ENCODE peak calls at places on chromosomes 12 and 14, in nine cellular contexts. E is hepatic stellate cell; N is activated CD4-positive, alpha-beta T cell treated with anti-CD3 and anti-CD28 coated beads for 1 hour; T is T-cell; Q is T-helper 1 cell; S is GDM1; A is HuH-7; L is SW 1271; U is putamen. Y is an unnamed sample.
A peak's percentile ranks its signal among the peaks of the same experiment; 100 is the strongest.

GRCh38 chr14:66284346-66284745 is 201.8 kb upstream of the CCDC196 start:
- DNase-seq in S (no peak), L (no peak), N (no peak), U (no peak), A (no peak), E (no peak), T (no peak), Q (no peak), Y (no peak)

GRCh38 chr12:71626768-71627167 is 36.9 kb downstream of the ZFC3H1 start:
- DNase-seq in A (no peak), N (no peak), L (no peak), S (no peak), E (no peak), T (no peak), Q (no peak), U (no peak), Y (no peak)

GRCh38 chr12:68176252-68176651 is 16.7 kb upstream of the IFNG start:
- DNase-seq in T (no peak), Q (no peak), S (no peak), L (no peak), E (no peak), A (no peak), U (no peak), N (no peak), Y (no peak)

GRCh38 chr12:88931598-88931997 is 351.3 kb upstream of the KITLG start:
- DNase-seq in L (no peak), E (no peak), S (no peak), A (peak; percentile 15), T (no peak), Q (no peak), N (no peak), U (no peak), Y (no peak)

GRCh38 chr12:6380141-6381121 is 3.5 kb upstream of the LTBR start:
- DNase-seq in E (no peak), A (no peak), T (no peak), Q (no peak), L (no peak), S (no peak), N (no peak), U (no peak), Y (no peak)

GRCh38 chr12:110896559-110896958 is 23.8 kb downstream of the MYL2 start:
- DNase-seq in A (no peak), L (no peak), Q (no peak), E (no peak), T (no peak), U (no peak), N (no peak), S (no peak), Y (no peak)

GRCh38 chr12:127130506-127131100 is 1136.4 kb upstream of the TMEM132C start:
- DNase-seq in U (no peak), A (no peak), N (no peak), E (no peak), Q (no peak), L (no peak), T (no peak), S (no peak), Y (peak; percentile 47)

GRCh38 chr14:68800361-68800760 is 7.5 kb upstream of the ZFP36L1 start:
- DNase-seq in A (no peak), S (no peak), Q (no peak), T (no peak), N (no peak), E (no peak), L (no peak), U (no peak), Y (no peak)

GRCh38 chr14:34138175-34138574 is 187.3 kb upstream of the EGLN3 start:
- DNase-seq in E (no peak), U (no peak), L (no peak), T (no peak), N (no peak), Q (no peak), S (no peak), A (no peak), Y (no peak)

GRCh38 chr12:111753144-111753881 is 13.4 kb upstream of the ALDH2 start:
- DNase-seq in T (no peak), S (peak; percentile 52), A (peak; percentile 97), L (no peak), Q (no peak), N (no peak), E (peak; percentile 90), U (no peak), Y (peak; percentile 40)

GRCh38 chr14:100692256-100692655 is 34.4 kb upstream of the DLK1 start:
- DNase-seq in N (no peak), L (no peak), T (no peak), A (no peak), S (no peak), E (no peak), Q (no peak), U (no peak), Y (no peak)

GRCh38 chr14:36066636-36067035 is 109.9 kb downstream of the PTCSC3 start:
- DNase-seq in Q (no peak), E (no peak), T (no peak), U (no peak), N (no peak), A (no peak), L (no peak), S (no peak), Y (no peak)

GRCh38 chr12:58069268-58069967 is 128.1 kb downstream of the ATP23 start:
- DNase-seq in T (no peak), E (no peak), L (no peak), Q (no peak), N (no peak), A (no peak), S (no peak), U (no peak), Y (no peak)

GRCh38 chr14:50835280-50835679 is 4.3 kb upstream of the NIN start:
- DNase-seq in S (no peak), T (no peak), Q (no peak), L (no peak), N (no peak), U (no peak), A (no peak), E (no peak), Y (no peak)

GRCh38 chr12:55728185-55728931 is 451 bp downstream of the CD63 start:
- DNase-seq in Q (no peak), L (no peak), S (peak; percentile 54), U (peak; percentile 75), A (no peak), E (no peak), N (no peak), T (no peak), Y (peak; percentile 60)

GRCh38 chr14:91509083-91509877 is 830 bp downstream of the PPP4R3A start:
- DNase-seq in T (peak; percentile 9), Q (no peak), U (peak; percentile 5), L (no peak), N (peak; percentile 20), S (no peak), E (peak; percentile 35), A (peak; percentile 29), Y (peak; percentile 45)

GRCh38 chr12:38921025-38921677 is 15.8 kb upstream of the CPNE8 start:
- DNase-seq in E (no peak), Q (no peak), T (no peak), N (no peak), A (peak; percentile 31), S (peak; percentile 32), U (no peak), L (peak; percentile 1), Y (peak; percentile 10)

GRCh38 chr14:95664546-95664945 is 21.7 kb upstream of the TCL1B start:
- DNase-seq in A (no peak), T (no peak), S (no peak), Q (no peak), L (no peak), N (no peak), E (no peak), U (no peak), Y (no peak)

GRCh38 chr12:121829250-121829918 is 25.6 kb downstream of the SETD1B start:
- DNase-seq in T (no peak), A (no peak), Q (no peak), E (no peak), L (no peak), U (no peak), N (no peak), S (no peak), Y (no peak)

GRCh38 chr14:78848234-78848820 is 678.2 kb downstream of the NRXN3 start:
- DNase-seq in N (no peak), A (peak; percentile 7), L (no peak), Q (no peak), U (peak; percentile 55), E (no peak), S (no peak), T (no peak), Y (no peak)

GRCh38 chr12:121228919-121229650 is 19.2 kb downstream of the P2RX4 start:
- DNase-seq in U (no peak), L (no peak), N (no peak), A (no peak), T (no peak), S (no peak), E (no peak), Q (no peak), Y (no peak)

GRCh38 chr12:31590730-31591307 is at the start of gene DENND5B:
- DNase-seq in T (no peak), Q (no peak), N (no peak), E (peak; percentile 76), U (peak; percentile 89), S (no peak), A (peak; percentile 83), L (no peak), Y (no peak)

GRCh38 chr14:35114036-35114435 is 7.8 kb downstream of the PPP2R3C start:
- DNase-seq in U (no peak), T (no peak), S (no peak), A (no peak), N (no peak), Q (no peak), E (peak; percentile 26), L (no peak), Y (no peak)

GRCh38 chr14:93240678-93241000 is 33.6 kb downstream of the UBR7 start:
- DNase-seq in S (no peak), T (no peak), Q (no peak), U (no peak), L (no peak), E (no peak), N (no peak), A (no peak), Y (no peak)

GRCh38 chr12:79689477-79690155 is 1.1 kb downstream of the PAWR start:
- DNase-seq in L (no peak), S (peak; percentile 26), Q (peak; percentile 2), N (no peak), E (peak; percentile 42), U (peak; percentile 13), A (no peak), T (no peak), Y (peak; percentile 54)

GRCh38 chr12:304815-305214 is 42.2 kb upstream of the SLC6A13 start:
- DNase-seq in S (no peak), N (no peak), L (no peak), A (no peak), Q (no peak), T (no peak), U (no peak), E (no peak), Y (no peak)

GRCh38 chr12:106254724-106255123 is 6.9 kb upstream of the CKAP4 start:
- DNase-seq in N (no peak), T (no peak), S (no peak), L (no peak), U (no peak), E (no peak), Q (no peak), A (no peak), Y (no peak)

GRCh38 chr12:57817261-57817989 is 1.1 kb downstream of the AVIL start:
- DNase-seq in U (no peak), S (no peak), Q (no peak), E (no peak), N (no peak), A (no peak), T (no peak), L (no peak), Y (peak; percentile 77)

GRCh38 chr12:43348221-43348620 is 203.8 kb downstream of the ADAMTS20 start:
- DNase-seq in U (no peak), L (no peak), T (no peak), S (no peak), N (no peak), A (no peak), Q (no peak), E (no peak), Y (no peak)

GRCh38 chr14:89658977-89659670 is 242.1 kb upstream of the FOXN3 start:
- DNase-seq in A (no peak), T (no peak), L (no peak), E (no peak), Q (no peak), U (no peak), S (no peak), N (no peak), Y (no peak)

GRCh38 chr12:47904647-47905312 is at the start of gene VDR:
- DNase-seq in S (peak; percentile 48), N (peak; percentile 51), U (peak; percentile 5), A (peak; percentile 83), Q (peak; percentile 64), T (peak; percentile 46), E (peak; percentile 87), L (peak; percentile 53), Y (peak; percentile 79)